ENCODE peak calls at places on chromosomes 16 and 17, in ten cellular contexts. One of them, this sample, is unnamed.

GRCh38 chr17:29615048-29615385 is 7.7 kb downstream of the CORO6 start:
- DNase-seq in prostate gland: no peak
- DNase-seq in OCI-LY7: no peak
- DNase-seq in stomach: no peak
- DNase-seq in cardiac muscle cell: no peak
- DNase-seq in Caco-2: no peak
- DNase-seq in left ventricle myocardium inferior: no peak
- DNase-seq in BE2C: no peak
- DNase-seq in heart left ventricle: peak; percentile 52
- DNase-seq in right lobe of liver: no peak
- DNase-seq in this sample: no peak

GRCh38 chr17:47281246-47281645 is 27.6 kb downstream of the ITGB3 start:
- DNase-seq in right lobe of liver: no peak
- DNase-seq in heart left ventricle: no peak
- DNase-seq in BE2C: no peak
- DNase-seq in cardiac muscle cell: no peak
- DNase-seq in OCI-LY7: no peak
- DNase-seq in stomach: no peak
- DNase-seq in prostate gland: no peak
- DNase-seq in left ventricle myocardium inferior: no peak
- DNase-seq in Caco-2: no peak
- DNase-seq in this sample: no peak

GRCh38 chr16:71626858-71627213 is 852 bp downstream of the MARVELD3 start:
- DNase-seq in prostate gland: peak; percentile 47
- DNase-seq in heart left ventricle: no peak
- DNase-seq in BE2C: no peak
- DNase-seq in right lobe of liver: peak; percentile 42
- DNase-seq in cardiac muscle cell: no peak
- DNase-seq in stomach: peak; percentile 36
- DNase-seq in OCI-LY7: no peak
- DNase-seq in left ventricle myocardium inferior: no peak
- DNase-seq in Caco-2: peak; percentile 79
- DNase-seq in this sample: no peak

GRCh38 chr17:32958418-32958817 is 30.5 kb downstream of the TMEM98 start:
- DNase-seq in Caco-2: no peak
- DNase-seq in BE2C: no peak
- DNase-seq in right lobe of liver: no peak
- DNase-seq in left ventricle myocardium inferior: no peak
- DNase-seq in stomach: no peak
- DNase-seq in cardiac muscle cell: no peak
- DNase-seq in heart left ventricle: no peak
- DNase-seq in OCI-LY7: no peak
- DNase-seq in prostate gland: no peak
- DNase-seq in this sample: no peak

GRCh38 chr16:27718767-27719445 is 169.0 kb downstream of the KATNIP start:
- DNase-seq in Caco-2: no peak
- DNase-seq in prostate gland: no peak
- DNase-seq in stomach: no peak
- DNase-seq in right lobe of liver: no peak
- DNase-seq in OCI-LY7: no peak
- DNase-seq in cardiac muscle cell: no peak
- DNase-seq in left ventricle myocardium inferior: no peak
- DNase-seq in heart left ventricle: no peak
- DNase-seq in BE2C: peak; percentile 51
- DNase-seq in this sample: no peak

GRCh38 chr16:19092653-19093410 is 20.9 kb upstream of the ITPRIPL2 start:
- DNase-seq in prostate gland: no peak
- DNase-seq in stomach: no peak
- DNase-seq in OCI-LY7: no peak
- DNase-seq in Caco-2: no peak
- DNase-seq in cardiac muscle cell: no peak
- DNase-seq in heart left ventricle: no peak
- DNase-seq in BE2C: no peak
- DNase-seq in right lobe of liver: no peak
- DNase-seq in left ventricle myocardium inferior: no peak
- DNase-seq in this sample: no peak

GRCh38 chr16:20385844-20386832 is 18.4 kb downstream of the PDILT start:
- DNase-seq in stomach: peak; percentile 89
- DNase-seq in right lobe of liver: peak; percentile 73
- DNase-seq in OCI-LY7: peak; percentile 58
- DNase-seq in BE2C: peak; percentile 61
- DNase-seq in cardiac muscle cell: peak; percentile 69
- DNase-seq in Caco-2: peak; percentile 62
- DNase-seq in prostate gland: peak; percentile 51
- DNase-seq in heart left ventricle: peak; percentile 59
- DNase-seq in left ventricle myocardium inferior: peak; percentile 59
- DNase-seq in this sample: peak; percentile 69

GRCh38 chr16:57226701-57227621 is 18.1 kb upstream of the ARL2BP start:
- DNase-seq in prostate gland: no peak
- DNase-seq in right lobe of liver: no peak
- DNase-seq in stomach: no peak
- DNase-seq in OCI-LY7: no peak
- DNase-seq in Caco-2: no peak
- DNase-seq in cardiac muscle cell: no peak
- DNase-seq in BE2C: peak; percentile 60
- DNase-seq in heart left ventricle: no peak
- DNase-seq in left ventricle myocardium inferior: no peak
- DNase-seq in this sample: no peak

GRCh38 chr17:31560836-31561235 is 169.4 kb downstream of the RAB11FIP4 start:
- DNase-seq in BE2C: no peak
- DNase-seq in Caco-2: no peak
- DNase-seq in stomach: no peak
- DNase-seq in prostate gland: no peak
- DNase-seq in left ventricle myocardium inferior: no peak
- DNase-seq in right lobe of liver: no peak
- DNase-seq in cardiac muscle cell: no peak
- DNase-seq in heart left ventricle: no peak
- DNase-seq in OCI-LY7: no peak
- DNase-seq in this sample: no peak

GRCh38 chr16:74450236-74450635 is 29.0 kb upstream of the CLEC18B start:
- DNase-seq in prostate gland: no peak
- DNase-seq in OCI-LY7: no peak
- DNase-seq in BE2C: no peak
- DNase-seq in left ventricle myocardium inferior: no peak
- DNase-seq in right lobe of liver: no peak
- DNase-seq in heart left ventricle: no peak
- DNase-seq in Caco-2: no peak
- DNase-seq in stomach: no peak
- DNase-seq in cardiac muscle cell: no peak
- DNase-seq in this sample: no peak

GRCh38 chr16:29765167-29766032 is 12.7 kb upstream of the ZG16 start:
- DNase-seq in right lobe of liver: peak; percentile 72
- DNase-seq in prostate gland: peak; percentile 31
- DNase-seq in BE2C: no peak
- DNase-seq in Caco-2: peak; percentile 63
- DNase-seq in OCI-LY7: no peak
- DNase-seq in cardiac muscle cell: no peak
- DNase-seq in heart left ventricle: no peak
- DNase-seq in stomach: no peak
- DNase-seq in left ventricle myocardium inferior: no peak
- DNase-seq in this sample: no peak

GRCh38 chr17:75131278-75132017 is at the start of gene NT5C:
- DNase-seq in heart left ventricle: peak; percentile 90
- DNase-seq in cardiac muscle cell: peak; percentile 90
- DNase-seq in stomach: peak; percentile 82
- DNase-seq in left ventricle myocardium inferior: peak; percentile 85
- DNase-seq in OCI-LY7: peak; percentile 95
- DNase-seq in right lobe of liver: peak; percentile 82
- DNase-seq in prostate gland: peak; percentile 76
- DNase-seq in BE2C: peak; percentile 91
- DNase-seq in Caco-2: peak; percentile 86
- DNase-seq in this sample: peak; percentile 88

GRCh38 chr17:78239489-78239931 is 8.1 kb downstream of the TMEM235 start:
- DNase-seq in cardiac muscle cell: no peak
- DNase-seq in stomach: no peak
- DNase-seq in prostate gland: no peak
- DNase-seq in BE2C: no peak
- DNase-seq in heart left ventricle: no peak
- DNase-seq in right lobe of liver: no peak
- DNase-seq in Caco-2: no peak
- DNase-seq in left ventricle myocardium inferior: no peak
- DNase-seq in OCI-LY7: peak; percentile 92
- DNase-seq in this sample: no peak

GRCh38 chr17:63835167-63835720 is 7.2 kb downstream of the SMARCD2 start:
- DNase-seq in BE2C: no peak
- DNase-seq in left ventricle myocardium inferior: no peak
- DNase-seq in cardiac muscle cell: no peak
- DNase-seq in right lobe of liver: no peak
- DNase-seq in stomach: no peak
- DNase-seq in OCI-LY7: no peak
- DNase-seq in Caco-2: no peak
- DNase-seq in prostate gland: no peak
- DNase-seq in heart left ventricle: no peak
- DNase-seq in this sample: no peak

GRCh38 chr16:17374668-17375255 is 96.0 kb downstream of the XYLT1 start:
- DNase-seq in stomach: no peak
- DNase-seq in right lobe of liver: no peak
- DNase-seq in heart left ventricle: no peak
- DNase-seq in BE2C: no peak
- DNase-seq in cardiac muscle cell: no peak
- DNase-seq in left ventricle myocardium inferior: no peak
- DNase-seq in prostate gland: no peak
- DNase-seq in Caco-2: no peak
- DNase-seq in OCI-LY7: no peak
- DNase-seq in this sample: no peak

GRCh38 chr16:35210681-35211433 is 1751.4 kb downstream of the TP53TG3F start:
- DNase-seq in Caco-2: no peak
- DNase-seq in right lobe of liver: no peak
- DNase-seq in heart left ventricle: no peak
- DNase-seq in BE2C: no peak
- DNase-seq in prostate gland: no peak
- DNase-seq in cardiac muscle cell: no peak
- DNase-seq in stomach: no peak
- DNase-seq in OCI-LY7: no peak
- DNase-seq in left ventricle myocardium inferior: no peak
- DNase-seq in this sample: no peak

GRCh38 chr16:75288181-75288580 is 36.8 kb upstream of the BCAR1 start:
- DNase-seq in right lobe of liver: no peak
- DNase-seq in cardiac muscle cell: no peak
- DNase-seq in prostate gland: no peak
- DNase-seq in OCI-LY7: no peak
- DNase-seq in BE2C: no peak
- DNase-seq in stomach: no peak
- DNase-seq in left ventricle myocardium inferior: no peak
- DNase-seq in heart left ventricle: no peak
- DNase-seq in Caco-2: no peak
- DNase-seq in this sample: no peak

GRCh38 chr16:26169451-26169850 is 477.7 kb downstream of the HS3ST4 start:
- DNase-seq in prostate gland: no peak
- DNase-seq in Caco-2: no peak
- DNase-seq in stomach: no peak
- DNase-seq in right lobe of liver: no peak
- DNase-seq in heart left ventricle: no peak
- DNase-seq in OCI-LY7: no peak
- DNase-seq in BE2C: no peak
- DNase-seq in left ventricle myocardium inferior: no peak
- DNase-seq in cardiac muscle cell: no peak
- DNase-seq in this sample: no peak

DNA sequence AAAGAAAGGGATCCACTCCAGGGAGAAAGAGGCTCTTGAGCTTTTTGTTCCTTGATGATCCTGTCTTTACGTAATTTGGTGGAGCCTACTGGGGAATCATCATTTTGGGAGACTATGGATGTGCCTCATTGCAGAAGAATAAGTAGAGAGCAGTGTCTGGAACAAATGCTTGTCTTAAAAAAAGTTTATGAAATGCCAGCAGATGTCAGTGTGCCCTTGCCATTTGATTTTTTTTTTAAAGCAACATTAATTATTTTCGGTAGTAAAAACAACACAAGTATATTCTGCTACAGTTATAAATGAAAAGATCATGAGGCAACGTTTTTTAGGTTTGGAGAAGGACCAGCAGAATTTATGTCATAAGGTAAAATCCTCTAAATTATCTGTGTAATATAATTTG is 934.8 kb upstream of the EEF2KMT start:
- DNase-seq in Caco-2: no peak
- DNase-seq in stomach: no peak
- DNase-seq in BE2C: no peak
- DNase-seq in cardiac muscle cell: no peak
- DNase-seq in heart left ventricle: no peak
- DNase-seq in prostate gland: no peak
- DNase-seq in left ventricle myocardium inferior: no peak
- DNase-seq in right lobe of liver: no peak
- DNase-seq in OCI-LY7: no peak
- DNase-seq in this sample: no peak
- TF ChIP-seq CTCF in Caco-2: no peak
- TF ChIP-seq CTCF in stomach: no peak
- TF ChIP-seq CTCF in BE2C: no peak
- TF ChIP-seq CTCF in cardiac muscle cell: no peak
- TF ChIP-seq CTCF in heart left ventricle: no peak
- TF ChIP-seq CTCF in prostate gland: no peak
- TF ChIP-seq CTCF in left ventricle myocardium inferior: no peak
- TF ChIP-seq CTCF in right lobe of liver: no peak
- TF ChIP-seq CTCF in OCI-LY7: no peak
- TF ChIP-seq CTCF in this sample: no peak

GRCh38 chr17:81697261-81698044 is 5.7 kb upstream of the MRPL12 start:
- DNase-seq in prostate gland: no peak
- DNase-seq in right lobe of liver: no peak
- DNase-seq in OCI-LY7: no peak
- DNase-seq in BE2C: no peak
- DNase-seq in cardiac muscle cell: no peak
- DNase-seq in heart left ventricle: no peak
- DNase-seq in Caco-2: no peak
- DNase-seq in left ventricle myocardium inferior: no peak
- DNase-seq in stomach: no peak
- DNase-seq in this sample: no peak
- H3K36me3 ChIP-seq in prostate gland: peaks cover 31% of the 10 kb centered on the region
- H3K36me3 ChIP-seq in right lobe of liver: peaks cover 13% of the 10 kb centered on the region
- H3K36me3 ChIP-seq in OCI-LY7: peaks cover 98% of the 10 kb centered on the region
- H3K36me3 ChIP-seq in BE2C: peaks cover 73% of the 10 kb centered on the region
- H3K36me3 ChIP-seq in cardiac muscle cell: peaks cover 33% of the 10 kb centered on the region
- H3K36me3 ChIP-seq in heart left ventricle: peaks cover 84% of the 10 kb centered on the region
- H3K36me3 ChIP-seq in Caco-2: peaks cover 7% of the 10 kb centered on the region
- H3K36me3 ChIP-seq in left ventricle myocardium inferior: peaks cover 84% of the 10 kb centered on the region
- H3K36me3 ChIP-seq in stomach: peaks cover 94% of the 10 kb centered on the region
- H3K36me3 ChIP-seq in this sample: peaks cover 52% of the 10 kb centered on the region

DNA sequence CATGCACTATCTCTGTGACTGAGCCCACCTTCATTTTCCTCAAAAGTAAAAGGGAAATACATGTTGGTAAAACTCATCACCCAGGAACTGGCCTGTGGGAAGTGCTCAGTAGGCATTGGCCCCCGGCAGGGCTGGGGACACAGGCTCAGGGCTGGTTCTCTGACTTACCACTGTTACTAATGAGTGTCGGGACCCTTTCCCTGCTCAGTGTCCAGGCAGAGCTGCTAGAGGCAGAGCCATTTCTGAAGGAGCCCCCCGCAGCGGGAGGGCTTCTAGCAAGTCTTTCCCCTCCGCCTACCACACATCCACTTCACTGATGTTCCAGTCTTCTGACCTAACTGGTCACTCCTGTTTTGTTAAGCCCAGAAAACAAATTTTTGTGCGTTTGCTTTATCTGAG is 1.7 kb upstream of the PEMT start:
- DNase-seq in cardiac muscle cell: no peak
- DNase-seq in left ventricle myocardium inferior: no peak
- DNase-seq in BE2C: no peak
- DNase-seq in stomach: no peak
- DNase-seq in Caco-2: no peak
- DNase-seq in OCI-LY7: no peak
- DNase-seq in heart left ventricle: no peak
- DNase-seq in right lobe of liver: no peak
- DNase-seq in prostate gland: no peak
- DNase-seq in this sample: no peak
- H3K4me3 ChIP-seq in cardiac muscle cell: no peak overlapping the region
- H3K4me3 ChIP-seq in left ventricle myocardium inferior: peak overlapping the region; percentile 98
- H3K4me3 ChIP-seq in BE2C: no peak overlapping the region
- H3K4me3 ChIP-seq in stomach: no peak overlapping the region
- H3K4me3 ChIP-seq in Caco-2: no peak overlapping the region
- H3K4me3 ChIP-seq in OCI-LY7: peak overlapping the region; percentile 87
- H3K4me3 ChIP-seq in heart left ventricle: no peak overlapping the region
- H3K4me3 ChIP-seq in right lobe of liver: no peak overlapping the region
- H3K4me3 ChIP-seq in prostate gland: no peak overlapping the region
- H3K4me3 ChIP-seq in this sample: no peak overlapping the region

GRCh38 chr16:66902648-66903543 is 15.8 kb downstream of the CDH16 start:
- DNase-seq in right lobe of liver: peak; percentile 14
- DNase-seq in OCI-LY7: no peak
- DNase-seq in BE2C: no peak
- DNase-seq in stomach: no peak
- DNase-seq in Caco-2: no peak
- DNase-seq in left ventricle myocardium inferior: peak; percentile 70
- DNase-seq in heart left ventricle: peak; percentile 87
- DNase-seq in prostate gland: no peak
- DNase-seq in cardiac muscle cell: peak; percentile 93
- DNase-seq in this sample: no peak
- TF ChIP-seq CTCF in right lobe of liver: no peak
- TF ChIP-seq CTCF in OCI-LY7: no peak
- TF ChIP-seq CTCF in BE2C: no peak
- TF ChIP-seq CTCF in stomach: no peak
- TF ChIP-seq CTCF in Caco-2: no peak
- TF ChIP-seq CTCF in left ventricle myocardium inferior: peak; percentile 12
- TF ChIP-seq CTCF in heart left ventricle: no peak
- TF ChIP-seq CTCF in prostate gland: no peak
- TF ChIP-seq CTCF in cardiac muscle cell: no peak
- TF ChIP-seq CTCF in this sample: no peak